ENCODE peak calls at places on chromosomes 3 and 15, in five cellular contexts. One of them, this sample, is unnamed.

GRCh38 chr3:20069178-20069532 is 28.9 kb downstream of the KAT2B start:
- DNase-seq in heart left ventricle: no peak
- DNase-seq in psoas muscle: no peak
- DNase-seq in breast epithelium: no peak
- DNase-seq in dorsolateral prefrontal cortex: no peak
- DNase-seq in this sample: no peak

GRCh38 chr3:32313723-32314473 is 75.4 kb downstream of the CMTM8 start:
- DNase-seq in psoas muscle: no peak
- DNase-seq in breast epithelium: no peak
- DNase-seq in dorsolateral prefrontal cortex: no peak
- DNase-seq in heart left ventricle: no peak
- DNase-seq in this sample: peak; percentile 68

GRCh38 chr15:25690673-25691543 is 172.2 kb downstream of the ATP10A start:
- DNase-seq in psoas muscle: no peak
- DNase-seq in dorsolateral prefrontal cortex: no peak
- DNase-seq in heart left ventricle: no peak
- DNase-seq in breast epithelium: no peak
- DNase-seq in this sample: peak; percentile 24

GRCh38 chr15:36769110-36769509 is 189.7 kb downstream of the CDIN1 start:
- DNase-seq in psoas muscle: no peak
- DNase-seq in dorsolateral prefrontal cortex: no peak
- DNase-seq in heart left ventricle: no peak
- DNase-seq in breast epithelium: no peak
- DNase-seq in this sample: peak; percentile 6

GRCh38 chr3:129228891-129229585 is 20.4 kb upstream of the COPG1 start:
- DNase-seq in dorsolateral prefrontal cortex: no peak
- DNase-seq in heart left ventricle: peak; percentile 25
- DNase-seq in psoas muscle: no peak
- DNase-seq in breast epithelium: no peak
- DNase-seq in this sample: peak; percentile 86

GRCh38 chr3:52099006-52099405 is 42.6 kb upstream of the DUSP7 start:
- DNase-seq in dorsolateral prefrontal cortex: no peak
- DNase-seq in heart left ventricle: no peak
- DNase-seq in psoas muscle: no peak
- DNase-seq in breast epithelium: no peak
- DNase-seq in this sample: peak; percentile 63

GRCh38 chr3:7487763-7488162 is 626.8 kb downstream of the GRM7 start:
- DNase-seq in breast epithelium: no peak
- DNase-seq in psoas muscle: no peak
- DNase-seq in heart left ventricle: no peak
- DNase-seq in dorsolateral prefrontal cortex: no peak
- DNase-seq in this sample: no peak

GRCh38 chr15:39624806-39625205 is 43.9 kb downstream of the THBS1 start:
- DNase-seq in heart left ventricle: no peak
- DNase-seq in dorsolateral prefrontal cortex: no peak
- DNase-seq in psoas muscle: peak; percentile 68
- DNase-seq in breast epithelium: peak; percentile 69
- DNase-seq in this sample: peak; percentile 80

GRCh38 chr3:57953541-57953940 is 54.7 kb upstream of the FLNB start:
- DNase-seq in dorsolateral prefrontal cortex: no peak
- DNase-seq in breast epithelium: no peak
- DNase-seq in psoas muscle: no peak
- DNase-seq in heart left ventricle: no peak
- DNase-seq in this sample: no peak

GRCh38 chr3:106333911-106334618 is 465.3 kb upstream of the CBLB start:
- DNase-seq in psoas muscle: no peak
- DNase-seq in dorsolateral prefrontal cortex: no peak
- DNase-seq in heart left ventricle: no peak
- DNase-seq in breast epithelium: no peak
- DNase-seq in this sample: peak; percentile 95

GRCh38 chr3:72192572-72192971 is 407.6 kb upstream of the PROK2 start:
- DNase-seq in heart left ventricle: no peak
- DNase-seq in breast epithelium: no peak
- DNase-seq in psoas muscle: no peak
- DNase-seq in dorsolateral prefrontal cortex: no peak
- DNase-seq in this sample: peak; percentile 24

GRCh38 chr3:46110701-46111493 is 83.6 kb upstream of the XCR1 start:
- DNase-seq in psoas muscle: no peak
- DNase-seq in heart left ventricle: no peak
- DNase-seq in dorsolateral prefrontal cortex: no peak
- DNase-seq in breast epithelium: peak; percentile 67
- DNase-seq in this sample: peak; percentile 51

GRCh38 chr3:36401056-36401455 is 20.8 kb downstream of the STAC start:
- DNase-seq in breast epithelium: no peak
- DNase-seq in dorsolateral prefrontal cortex: no peak
- DNase-seq in heart left ventricle: no peak
- DNase-seq in psoas muscle: no peak
- DNase-seq in this sample: no peak

GRCh38 chr3:99188936-99189335 is 287.4 kb upstream of the DCBLD2 start:
- DNase-seq in psoas muscle: no peak
- DNase-seq in dorsolateral prefrontal cortex: no peak
- DNase-seq in heart left ventricle: no peak
- DNase-seq in breast epithelium: no peak
- DNase-seq in this sample: no peak

GRCh38 chr3:101936419-101937331 is 87.4 kb downstream of the NFKBIZ start:
- DNase-seq in psoas muscle: no peak
- DNase-seq in heart left ventricle: no peak
- DNase-seq in dorsolateral prefrontal cortex: no peak
- DNase-seq in breast epithelium: no peak
- DNase-seq in this sample: peak; percentile 92

GRCh38 chr15:48333553-48333952 is 2.3 kb downstream of the DUT start:
- DNase-seq in breast epithelium: no peak
- DNase-seq in dorsolateral prefrontal cortex: no peak
- DNase-seq in psoas muscle: no peak
- DNase-seq in heart left ventricle: no peak
- DNase-seq in this sample: no peak

GRCh38 chr15:100314809-100315400 is 26.9 kb downstream of the ADAMTS17 start:
- DNase-seq in breast epithelium: no peak
- DNase-seq in psoas muscle: no peak
- DNase-seq in dorsolateral prefrontal cortex: no peak
- DNase-seq in heart left ventricle: no peak
- DNase-seq in this sample: no peak

GRCh38 chr3:119145500-119146167 is at the start of gene TEX55:
- DNase-seq in heart left ventricle: no peak
- DNase-seq in dorsolateral prefrontal cortex: no peak
- DNase-seq in psoas muscle: no peak
- DNase-seq in breast epithelium: no peak
- DNase-seq in this sample: peak; percentile 73

GRCh38 chr15:98241032-98241554 is 280.6 kb downstream of the ARRDC4 start:
- DNase-seq in dorsolateral prefrontal cortex: no peak
- DNase-seq in breast epithelium: no peak
- DNase-seq in psoas muscle: no peak
- DNase-seq in heart left ventricle: no peak
- DNase-seq in this sample: no peak

GRCh38 chr3:190192087-190192486 is 71.4 kb upstream of the P3H2 start:
- DNase-seq in heart left ventricle: no peak
- DNase-seq in dorsolateral prefrontal cortex: no peak
- DNase-seq in psoas muscle: no peak
- DNase-seq in breast epithelium: no peak
- DNase-seq in this sample: no peak

GRCh38 chr3:157120071-157120892 is 39.7 kb downstream of the CCNL1 start:
- DNase-seq in heart left ventricle: no peak
- DNase-seq in dorsolateral prefrontal cortex: no peak
- DNase-seq in psoas muscle: no peak
- DNase-seq in breast epithelium: no peak
- DNase-seq in this sample: no peak

GRCh38 chr15:76057332-76058000 is 2.3 kb upstream of the TMEM266 start:
- DNase-seq in breast epithelium: no peak
- DNase-seq in psoas muscle: no peak
- DNase-seq in heart left ventricle: no peak
- DNase-seq in dorsolateral prefrontal cortex: no peak
- DNase-seq in this sample: peak; percentile 57

GRCh38 chr15:76056931-76057330 is 2.9 kb upstream of the TMEM266 start:
- DNase-seq in dorsolateral prefrontal cortex: no peak
- DNase-seq in heart left ventricle: no peak
- DNase-seq in psoas muscle: no peak
- DNase-seq in breast epithelium: no peak
- DNase-seq in this sample: peak; percentile 88

GRCh38 chr15:76060098-76060989 is 559 bp downstream of the TMEM266 start:
- DNase-seq in heart left ventricle: no peak
- DNase-seq in dorsolateral prefrontal cortex: no peak
- DNase-seq in psoas muscle: no peak
- DNase-seq in breast epithelium: no peak
- DNase-seq in this sample: no peak

GRCh38 chr15:76059320-76060097 is at the start of gene TMEM266:
- DNase-seq in heart left ventricle: peak; percentile 26
- DNase-seq in breast epithelium: no peak
- DNase-seq in psoas muscle: peak; percentile 40
- DNase-seq in dorsolateral prefrontal cortex: no peak
- DNase-seq in this sample: peak; percentile 47

DNA sequence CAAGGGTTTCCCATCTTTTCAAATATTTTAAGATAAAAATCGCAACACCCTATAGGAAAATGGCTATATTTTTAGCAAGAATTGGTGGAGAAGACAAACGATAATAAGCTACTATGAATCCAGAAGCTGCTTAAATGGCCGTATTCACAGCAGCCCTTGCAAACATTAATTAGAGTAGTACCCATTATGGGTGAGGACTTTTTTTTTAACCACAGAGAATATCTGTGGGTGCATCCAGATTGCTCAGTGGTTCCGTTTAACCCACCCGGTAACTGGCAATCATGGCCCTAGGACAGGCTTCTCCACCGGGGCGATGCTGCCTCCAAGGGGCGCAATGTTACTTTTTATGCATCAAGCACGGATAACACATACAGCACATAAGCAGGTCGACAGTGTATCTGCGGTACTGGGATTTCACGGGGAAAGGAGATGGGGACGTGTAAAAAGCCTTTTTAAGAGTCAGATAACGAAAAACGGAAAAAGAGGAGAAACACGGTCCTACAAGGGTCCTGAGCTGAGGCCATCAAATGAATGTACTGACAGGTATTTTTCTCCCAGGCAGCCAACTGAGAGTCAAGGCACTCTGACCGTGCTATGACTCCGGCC is 968 bp upstream of the TMEM266 start:
- DNase-seq in dorsolateral prefrontal cortex: no peak
- DNase-seq in breast epithelium: no peak
- DNase-seq in heart left ventricle: no peak
- DNase-seq in psoas muscle: no peak
- DNase-seq in this sample: peak; percentile 34
- TF ChIP-seq CTCF in dorsolateral prefrontal cortex: peak; percentile 34
- TF ChIP-seq CTCF in breast epithelium: no peak
- TF ChIP-seq CTCF in heart left ventricle: peak; percentile 1
- TF ChIP-seq CTCF in psoas muscle: peak; percentile 36
- TF ChIP-seq CTCF in this sample: peak; percentile 25

GRCh38 chr3:150371741-150372254 is 36.3 kb upstream of the TSC22D2 start:
- DNase-seq in psoas muscle: no peak
- DNase-seq in breast epithelium: peak; percentile 76
- DNase-seq in dorsolateral prefrontal cortex: no peak
- DNase-seq in heart left ventricle: peak; percentile 75
- DNase-seq in this sample: peak; percentile 100
- H3K4me3 ChIP-seq in psoas muscle: peak overlapping the region; percentile 58
- H3K4me3 ChIP-seq in breast epithelium: peak overlapping the region; percentile 40
- H3K4me3 ChIP-seq in dorsolateral prefrontal cortex: peak overlapping the region; percentile 42
- H3K4me3 ChIP-seq in heart left ventricle: peak overlapping the region; percentile 39
- H3K4me3 ChIP-seq in this sample: peak overlapping the region; percentile 27

GRCh38 chr15:29750754-29751153 is 71.5 kb downstream of the TJP1 start:
- DNase-seq in psoas muscle: no peak
- DNase-seq in heart left ventricle: no peak
- DNase-seq in dorsolateral prefrontal cortex: no peak
- DNase-seq in breast epithelium: no peak
- DNase-seq in this sample: no peak

GRCh38 chr15:29749365-29750086 is 72.7 kb downstream of the TJP1 start:
- DNase-seq in breast epithelium: no peak
- DNase-seq in psoas muscle: no peak
- DNase-seq in heart left ventricle: no peak
- DNase-seq in dorsolateral prefrontal cortex: no peak
- DNase-seq in this sample: no peak

GRCh38 chr15:29747837-29748417 is 74.3 kb downstream of the TJP1 start:
- DNase-seq in breast epithelium: no peak
- DNase-seq in heart left ventricle: no peak
- DNase-seq in dorsolateral prefrontal cortex: no peak
- DNase-seq in psoas muscle: no peak
- DNase-seq in this sample: no peak
- TF ChIP-seq CTCF in breast epithelium: no peak
- TF ChIP-seq CTCF in heart left ventricle: no peak
- TF ChIP-seq CTCF in dorsolateral prefrontal cortex: peak; percentile 46
- TF ChIP-seq CTCF in psoas muscle: peak; percentile 45
- TF ChIP-seq CTCF in this sample: peak; percentile 11

GRCh38 chr3:55688154-55688553 is 201.0 kb upstream of the WNT5A start:
- DNase-seq in dorsolateral prefrontal cortex: no peak
- DNase-seq in heart left ventricle: no peak
- DNase-seq in breast epithelium: no peak
- DNase-seq in psoas muscle: no peak
- DNase-seq in this sample: no peak

GRCh38 chr3:55692295-55692957 is 205.3 kb upstream of the WNT5A start:
- DNase-seq in breast epithelium: no peak
- DNase-seq in heart left ventricle: no peak
- DNase-seq in psoas muscle: no peak
- DNase-seq in dorsolateral prefrontal cortex: no peak
- DNase-seq in this sample: peak; percentile 2

GRCh38 chr3:55690746-55691540 is 203.8 kb upstream of the WNT5A start:
- DNase-seq in psoas muscle: no peak
- DNase-seq in breast epithelium: no peak
- DNase-seq in dorsolateral prefrontal cortex: no peak
- DNase-seq in heart left ventricle: no peak
- DNase-seq in this sample: no peak

GRCh38 chr3:55687526-55687925 is 200.4 kb upstream of the WNT5A start:
- DNase-seq in psoas muscle: no peak
- DNase-seq in dorsolateral prefrontal cortex: no peak
- DNase-seq in heart left ventricle: no peak
- DNase-seq in breast epithelium: no peak
- DNase-seq in this sample: no peak

GRCh38 chr3:55690161-55690560 is 203.1 kb upstream of the WNT5A start:
- DNase-seq in breast epithelium: no peak
- DNase-seq in heart left ventricle: no peak
- DNase-seq in dorsolateral prefrontal cortex: no peak
- DNase-seq in psoas muscle: no peak
- DNase-seq in this sample: no peak
- H3K4me3 ChIP-seq in breast epithelium: no peak overlapping the region
- H3K4me3 ChIP-seq in heart left ventricle: no peak overlapping the region
- H3K4me3 ChIP-seq in dorsolateral prefrontal cortex: no peak overlapping the region
- H3K4me3 ChIP-seq in psoas muscle: no peak overlapping the region
- H3K4me3 ChIP-seq in this sample: no peak overlapping the region

GRCh38 chr15:31437686-31438085 is 111.1 kb downstream of the KLF13 start:
- DNase-seq in breast epithelium: no peak
- DNase-seq in heart left ventricle: no peak
- DNase-seq in psoas muscle: no peak
- DNase-seq in dorsolateral prefrontal cortex: no peak
- DNase-seq in this sample: no peak
- TF ChIP-seq CTCF in breast epithelium: no peak
- TF ChIP-seq CTCF in heart left ventricle: no peak
- TF ChIP-seq CTCF in psoas muscle: no peak
- TF ChIP-seq CTCF in dorsolateral prefrontal cortex: no peak
- TF ChIP-seq CTCF in this sample: no peak

GRCh38 chr3:147410126-147410517 is 957 bp downstream of the ZIC1 start:
- DNase-seq in breast epithelium: no peak
- DNase-seq in heart left ventricle: no peak
- DNase-seq in psoas muscle: no peak
- DNase-seq in dorsolateral prefrontal cortex: no peak
- DNase-seq in this sample: no peak
- H3K4me3 ChIP-seq in breast epithelium: peak overlapping the region; percentile 39
- H3K4me3 ChIP-seq in heart left ventricle: peak overlapping the region; percentile 31
- H3K4me3 ChIP-seq in psoas muscle: peak overlapping the region; percentile 75
- H3K4me3 ChIP-seq in dorsolateral prefrontal cortex: peak overlapping the region; percentile 63
- H3K4me3 ChIP-seq in this sample: no peak overlapping the region

GRCh38 chr3:185687479-185687878 is 101.4 kb downstream of the SENP2 start:
- DNase-seq in heart left ventricle: no peak
- DNase-seq in breast epithelium: no peak
- DNase-seq in psoas muscle: no peak
- DNase-seq in dorsolateral prefrontal cortex: no peak
- DNase-seq in this sample: peak; percentile 38
- TF ChIP-seq CTCF in heart left ventricle: no peak
- TF ChIP-seq CTCF in breast epithelium: no peak
- TF ChIP-seq CTCF in psoas muscle: no peak
- TF ChIP-seq CTCF in dorsolateral prefrontal cortex: no peak
- TF ChIP-seq CTCF in this sample: no peak

This sample was measured in epithelial cell of esophagus.